ENCODE peak calls at places on chromosome X, in six cellular contexts. One of them, this sample, is unnamed. For H3K9me3, the result is how much of the 10 kb centered on the place peaks cover.

GRCh38 chrX:17081969-17082368 is 135.5 kb downstream of the REPS2 start:
- DNase-seq in upper lobe of right lung: no peak
- DNase-seq in psoas muscle: no peak
- DNase-seq in CD8-positive, alpha-beta T cell: no peak
- DNase-seq in IMR-90: no peak
- DNase-seq in ascending aorta: no peak
- DNase-seq in this sample: no peak

GRCh38 chrX:24575496-24575895 is 71.7 kb downstream of the PCYT1B start:
- DNase-seq in upper lobe of right lung: no peak
- DNase-seq in psoas muscle: no peak
- DNase-seq in CD8-positive, alpha-beta T cell: no peak
- DNase-seq in IMR-90: no peak
- DNase-seq in ascending aorta: no peak
- DNase-seq in this sample: no peak

GRCh38 chrX:113222305-113222704 is 381.7 kb upstream of the AMOT start:
- DNase-seq in upper lobe of right lung: no peak
- DNase-seq in psoas muscle: no peak
- DNase-seq in CD8-positive, alpha-beta T cell: no peak
- DNase-seq in IMR-90: no peak
- DNase-seq in ascending aorta: no peak
- DNase-seq in this sample: no peak

GRCh38 chrX:17860179-17860780 is 818 bp downstream of the RAI2 start:
- DNase-seq in upper lobe of right lung: peak
- DNase-seq in psoas muscle: no peak
- DNase-seq in CD8-positive, alpha-beta T cell: no peak
- DNase-seq in IMR-90: no peak
- DNase-seq in ascending aorta: no peak
- DNase-seq in this sample: no peak

GRCh38 chrX:45709381-45709780 is 508.7 kb upstream of the DIPK2B start:
- DNase-seq in upper lobe of right lung: no peak
- DNase-seq in psoas muscle: no peak
- DNase-seq in CD8-positive, alpha-beta T cell: no peak
- DNase-seq in IMR-90: peak
- DNase-seq in ascending aorta: no peak
- DNase-seq in this sample: peak

GRCh38 chrX:45850775-45851433 is 650.2 kb upstream of the DIPK2B start:
- DNase-seq in upper lobe of right lung: peak
- DNase-seq in psoas muscle: peak
- DNase-seq in CD8-positive, alpha-beta T cell: no peak
- DNase-seq in IMR-90: peak
- DNase-seq in ascending aorta: no peak
- DNase-seq in this sample: no peak

GRCh38 chrX:141619336-141619735 is 29.8 kb downstream of the SPANXA2 start:
- DNase-seq in upper lobe of right lung: no peak
- DNase-seq in psoas muscle: no peak
- DNase-seq in CD8-positive, alpha-beta T cell: no peak
- DNase-seq in IMR-90: peak
- DNase-seq in ascending aorta: no peak
- DNase-seq in this sample: no peak

GRCh38 chrX:150575415-150575814 is 7.0 kb downstream of the MTM1 start:
- DNase-seq in upper lobe of right lung: no peak
- DNase-seq in psoas muscle: no peak
- DNase-seq in CD8-positive, alpha-beta T cell: no peak
- DNase-seq in IMR-90: peak
- DNase-seq in ascending aorta: no peak
- DNase-seq in this sample: peak

GRCh38 chrX:104712515-104712914 is 146.5 kb downstream of the IL1RAPL2 start:
- DNase-seq in upper lobe of right lung: no peak
- DNase-seq in psoas muscle: no peak
- DNase-seq in CD8-positive, alpha-beta T cell: no peak
- DNase-seq in IMR-90: no peak
- DNase-seq in ascending aorta: no peak
- DNase-seq in this sample: no peak

GRCh38 chrX:22135994-22136684 is 104.0 kb downstream of the PHEX start:
- DNase-seq in upper lobe of right lung: no peak
- DNase-seq in psoas muscle: no peak
- DNase-seq in CD8-positive, alpha-beta T cell: no peak
- DNase-seq in IMR-90: peak
- DNase-seq in ascending aorta: no peak
- DNase-seq in this sample: no peak

GRCh38 chrX:96721398-96721797 is 36.8 kb downstream of the DIAPH2 start:
- DNase-seq in upper lobe of right lung: no peak
- DNase-seq in psoas muscle: no peak
- DNase-seq in CD8-positive, alpha-beta T cell: no peak
- DNase-seq in IMR-90: peak
- DNase-seq in ascending aorta: no peak
- DNase-seq in this sample: no peak

GRCh38 chrX:1534321-1535168 is 2.4 kb downstream of the P2RY8 start:
- DNase-seq in upper lobe of right lung: peak
- DNase-seq in psoas muscle: no peak
- DNase-seq in CD8-positive, alpha-beta T cell: peak
- DNase-seq in IMR-90: no peak
- DNase-seq in ascending aorta: no peak
- DNase-seq in this sample: no peak

GRCh38 chrX:136731798-136732197 is 48.9 kb downstream of the ARHGEF6 start:
- DNase-seq in upper lobe of right lung: no peak
- DNase-seq in psoas muscle: no peak
- DNase-seq in CD8-positive, alpha-beta T cell: no peak
- DNase-seq in IMR-90: no peak
- DNase-seq in ascending aorta: no peak
- DNase-seq in this sample: no peak

GRCh38 chrX:104913348-104913747 is 307.1 kb downstream of the TEX13A start:
- DNase-seq in upper lobe of right lung: no peak
- DNase-seq in psoas muscle: no peak
- DNase-seq in CD8-positive, alpha-beta T cell: no peak
- DNase-seq in IMR-90: no peak
- DNase-seq in ascending aorta: no peak
- DNase-seq in this sample: no peak

GRCh38 chrX:134774190-134775048 is 116.1 kb upstream of the PLAC1 start:
- DNase-seq in upper lobe of right lung: no peak
- DNase-seq in psoas muscle: no peak
- DNase-seq in CD8-positive, alpha-beta T cell: no peak
- DNase-seq in IMR-90: peak
- DNase-seq in ascending aorta: no peak
- DNase-seq in this sample: no peak

GRCh38 chrX:13938053-13938765 is 91.5 kb downstream of the GEMIN8 start:
- DNase-seq in upper lobe of right lung: peak
- DNase-seq in psoas muscle: no peak
- DNase-seq in CD8-positive, alpha-beta T cell: no peak
- DNase-seq in IMR-90: peak
- DNase-seq in ascending aorta: no peak
- DNase-seq in this sample: no peak

GRCh38 chrX:121851033-121851432 is 803.6 kb downstream of the GLUD2 start:
- DNase-seq in upper lobe of right lung: no peak
- DNase-seq in psoas muscle: no peak
- DNase-seq in CD8-positive, alpha-beta T cell: no peak
- DNase-seq in IMR-90: no peak
- DNase-seq in ascending aorta: no peak
- DNase-seq in this sample: no peak

GRCh38 chrX:31319586-31319985 is 247.7 kb upstream of the FTHL17 start:
- DNase-seq in upper lobe of right lung: no peak
- DNase-seq in psoas muscle: no peak
- DNase-seq in CD8-positive, alpha-beta T cell: no peak
- DNase-seq in IMR-90: no peak
- DNase-seq in ascending aorta: no peak
- DNase-seq in this sample: no peak

GRCh38 chrX:154549766-154550165 is 2.3 kb downstream of the IKBKG start:
- DNase-seq in upper lobe of right lung: no peak
- DNase-seq in psoas muscle: no peak
- DNase-seq in CD8-positive, alpha-beta T cell: no peak
- DNase-seq in IMR-90: peak
- DNase-seq in ascending aorta: no peak
- DNase-seq in this sample: no peak

GRCh38 chrX:826026-826425 is 195.4 kb downstream of the SHOX start:
- DNase-seq in upper lobe of right lung: no peak
- DNase-seq in psoas muscle: no peak
- DNase-seq in CD8-positive, alpha-beta T cell: no peak
- DNase-seq in IMR-90: no peak
- DNase-seq in ascending aorta: no peak
- DNase-seq in this sample: no peak

GRCh38 chrX:45767021-45767491 is 566.4 kb upstream of the DIPK2B start:
- DNase-seq in upper lobe of right lung: no peak
- DNase-seq in psoas muscle: no peak
- DNase-seq in CD8-positive, alpha-beta T cell: no peak
- DNase-seq in IMR-90: peak
- DNase-seq in ascending aorta: no peak
- DNase-seq in this sample: no peak

GRCh38 chrX:80812176-80812575 is 2.5 kb upstream of the BRWD3 start:
- DNase-seq in upper lobe of right lung: no peak
- DNase-seq in psoas muscle: no peak
- DNase-seq in CD8-positive, alpha-beta T cell: peak
- DNase-seq in IMR-90: peak
- DNase-seq in ascending aorta: no peak
- DNase-seq in this sample: no peak

GRCh38 chrX:40154229-40154852 is 56.6 kb upstream of the BCOR start:
- DNase-seq in upper lobe of right lung: no peak
- DNase-seq in psoas muscle: peak
- DNase-seq in CD8-positive, alpha-beta T cell: no peak
- DNase-seq in IMR-90: no peak
- DNase-seq in ascending aorta: no peak
- DNase-seq in this sample: no peak

GRCh38 chrX:19593684-19594083 is 78.4 kb upstream of the MAP3K15 start:
- DNase-seq in upper lobe of right lung: no peak
- DNase-seq in psoas muscle: no peak
- DNase-seq in CD8-positive, alpha-beta T cell: no peak
- DNase-seq in IMR-90: peak
- DNase-seq in ascending aorta: no peak
- DNase-seq in this sample: no peak

GRCh38 chrX:40420899-40421729 is 159.7 kb upstream of the ATP6AP2 start:
- DNase-seq in upper lobe of right lung: no peak
- DNase-seq in psoas muscle: no peak
- DNase-seq in CD8-positive, alpha-beta T cell: no peak
- DNase-seq in IMR-90: no peak
- DNase-seq in ascending aorta: no peak
- DNase-seq in this sample: no peak

GRCh38 chrX:49627030-49627777 is 28.4 kb downstream of the GAGE1 start:
- DNase-seq in upper lobe of right lung: no peak
- DNase-seq in psoas muscle: no peak
- DNase-seq in CD8-positive, alpha-beta T cell: no peak
- DNase-seq in IMR-90: no peak
- DNase-seq in ascending aorta: no peak
- DNase-seq in this sample: no peak

GRCh38 chrX:111124418-111124817 is 28.4 kb downstream of the PAK3 start:
- DNase-seq in upper lobe of right lung: no peak
- DNase-seq in psoas muscle: no peak
- DNase-seq in CD8-positive, alpha-beta T cell: no peak
- DNase-seq in IMR-90: no peak
- DNase-seq in ascending aorta: no peak
- DNase-seq in this sample: no peak

GRCh38 chrX:11606408-11606807 is 59.3 kb downstream of the ARHGAP6 start:
- DNase-seq in upper lobe of right lung: no peak
- DNase-seq in psoas muscle: no peak
- DNase-seq in CD8-positive, alpha-beta T cell: no peak
- DNase-seq in IMR-90: no peak
- DNase-seq in ascending aorta: no peak
- DNase-seq in this sample: no peak

GRCh38 chrX:50747471-50747900 is 66.5 kb downstream of the SHROOM4 start:
- DNase-seq in upper lobe of right lung: no peak
- DNase-seq in psoas muscle: no peak
- DNase-seq in CD8-positive, alpha-beta T cell: no peak
- DNase-seq in IMR-90: peak
- DNase-seq in ascending aorta: no peak
- DNase-seq in this sample: no peak

GRCh38 chrX:105765691-105766090 is 56.6 kb upstream of the NRK start:
- DNase-seq in upper lobe of right lung: no peak
- DNase-seq in psoas muscle: no peak
- DNase-seq in CD8-positive, alpha-beta T cell: no peak
- DNase-seq in IMR-90: no peak
- DNase-seq in ascending aorta: no peak
- DNase-seq in this sample: no peak

GRCh38 chrX:120647127-120647526 is 17.3 kb upstream of the C1GALT1C1 start:
- DNase-seq in upper lobe of right lung: no peak
- DNase-seq in psoas muscle: no peak
- DNase-seq in CD8-positive, alpha-beta T cell: no peak
- DNase-seq in IMR-90: no peak
- DNase-seq in ascending aorta: no peak
- DNase-seq in this sample: no peak

GRCh38 chrX:53481093-53481492 is 46.9 kb upstream of the HSD17B10 start:
- DNase-seq in upper lobe of right lung: no peak
- DNase-seq in psoas muscle: no peak
- DNase-seq in CD8-positive, alpha-beta T cell: no peak
- DNase-seq in IMR-90: no peak
- DNase-seq in ascending aorta: no peak
- DNase-seq in this sample: no peak

GRCh38 chrX:73448379-73448778 is 1.5 kb downstream of the CDX4 start:
- DNase-seq in upper lobe of right lung: no peak
- DNase-seq in psoas muscle: no peak
- DNase-seq in CD8-positive, alpha-beta T cell: no peak
- DNase-seq in IMR-90: no peak
- DNase-seq in ascending aorta: no peak
- DNase-seq in this sample: no peak
- H3K4me3 ChIP-seq in upper lobe of right lung: no peak
- H3K4me3 ChIP-seq in psoas muscle: no peak
- H3K4me3 ChIP-seq in CD8-positive, alpha-beta T cell: no peak
- H3K4me3 ChIP-seq in IMR-90: no peak
- H3K4me3 ChIP-seq in ascending aorta: peak
- H3K4me3 ChIP-seq in this sample: no peak

DNA sequence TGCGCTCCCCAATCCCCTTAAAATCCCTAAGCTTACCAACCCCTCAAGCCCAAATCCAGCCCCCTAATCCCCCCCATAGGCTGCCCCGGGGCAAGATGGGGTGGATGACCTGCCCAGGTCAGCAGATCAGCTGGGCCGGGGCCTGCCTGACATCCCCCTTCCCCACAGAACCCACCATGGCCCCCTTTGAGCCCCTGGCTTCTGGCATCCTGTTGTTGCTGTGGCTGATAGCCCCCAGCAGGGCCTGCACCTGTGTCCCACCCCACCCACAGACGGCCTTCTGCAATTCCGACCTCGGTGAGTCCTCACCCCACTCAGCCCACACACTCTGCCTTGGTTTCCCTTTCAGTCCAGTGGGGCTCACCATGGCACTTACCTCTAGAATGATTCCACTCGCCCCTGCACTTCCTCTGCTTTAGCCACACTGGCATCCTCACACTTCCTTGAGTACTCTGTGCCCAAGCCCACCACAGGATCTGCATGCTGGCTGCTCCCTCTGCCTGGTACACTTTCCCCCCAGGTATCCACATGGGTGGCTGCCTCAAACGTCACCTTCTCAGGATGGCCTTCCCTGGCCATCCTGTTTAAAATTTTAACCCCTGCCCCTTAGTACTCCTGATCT is 1.1 kb downstream of the TIMP1 start:
- DNase-seq in upper lobe of right lung: no peak
- DNase-seq in psoas muscle: no peak
- DNase-seq in CD8-positive, alpha-beta T cell: no peak
- DNase-seq in IMR-90: no peak
- DNase-seq in ascending aorta: no peak
- DNase-seq in this sample: no peak
- H3K9me3 ChIP-seq in upper lobe of right lung: under half
- H3K9me3 ChIP-seq in psoas muscle: under half
- H3K9me3 ChIP-seq in CD8-positive, alpha-beta T cell: under half
- H3K9me3 ChIP-seq in IMR-90: under half
- H3K9me3 ChIP-seq in ascending aorta: under half
- H3K9me3 ChIP-seq in this sample: under half

GRCh38 chrX:15815779-15816452 is 25.6 kb downstream of the ZRSR2 start:
- DNase-seq in upper lobe of right lung: no peak
- DNase-seq in psoas muscle: no peak
- DNase-seq in CD8-positive, alpha-beta T cell: no peak
- DNase-seq in IMR-90: peak
- DNase-seq in ascending aorta: no peak
- DNase-seq in this sample: no peak
- TF ChIP-seq CTCF in upper lobe of right lung: peak
- TF ChIP-seq CTCF in psoas muscle: peak
- TF ChIP-seq CTCF in CD8-positive, alpha-beta T cell: peak
- TF ChIP-seq CTCF in IMR-90: peak
- TF ChIP-seq CTCF in ascending aorta: no peak
- TF ChIP-seq CTCF in this sample: peak

GRCh38 chrX:47078129-47079043 is at the start of gene RGN:
- DNase-seq in upper lobe of right lung: peak
- DNase-seq in psoas muscle: peak
- DNase-seq in CD8-positive, alpha-beta T cell: no peak
- DNase-seq in IMR-90: no peak
- DNase-seq in ascending aorta: no peak
- DNase-seq in this sample: no peak
- H3K4me3 ChIP-seq in upper lobe of right lung: peak
- H3K4me3 ChIP-seq in psoas muscle: peak
- H3K4me3 ChIP-seq in CD8-positive, alpha-beta T cell: no peak
- H3K4me3 ChIP-seq in IMR-90: no peak
- H3K4me3 ChIP-seq in ascending aorta: peak
- H3K4me3 ChIP-seq in this sample: no peak